ENCODE peak calls at places on chromosomes 1 and 21, in eight cellular contexts. E is EL, Q is heart left ventricle, P is iPS-NIHi11, O is cardiac muscle cell, J is AG08396, M is MV-4-11, K is progenitor cell of endocrine pancreas. V is an unnamed sample.

GRCh38 chr1:61293197-61293596 is 210.8 kb downstream of the NFIA start:
- DNase-seq in O (no peak), K (no peak), E (no peak), J (no peak), Q (no peak), P (no peak), M (no peak), V (no peak)

GRCh38 chr1:50929376-50929958 is 30.6 kb downstream of the FAF1 start:
- DNase-seq in Q (no peak), K (no peak), P (peak), E (peak), O (peak), J (peak), M (peak), V (no peak)

GRCh38 chr1:64059556-64059955 is 143.9 kb upstream of the UBE2U start:
- DNase-seq in E (no peak), Q (no peak), M (no peak), J (no peak), P (no peak), O (no peak), K (no peak), V (no peak)

GRCh38 chr21:45981641-45982255 is at the start of gene COL6A1:
- DNase-seq in P (peak), M (peak), E (peak), Q (peak), J (peak), K (peak), O (peak), V (peak)

GRCh38 chr1:180530501-180530900 is 28.1 kb upstream of the ACBD6 start:
- DNase-seq in J (peak), Q (peak), P (peak), O (peak), E (peak), K (no peak), M (no peak), V (peak)

GRCh38 chr1:50973875-50974617 is 4.0 kb downstream of the CDKN2C start:
- DNase-seq in K (no peak), O (no peak), Q (no peak), J (no peak), P (no peak), E (no peak), M (no peak), V (no peak)

GRCh38 chr1:25760122-25760719 is 39.8 kb upstream of the SELENON start:
- DNase-seq in M (no peak), E (no peak), Q (no peak), K (no peak), J (no peak), P (no peak), O (no peak), V (no peak)

GRCh38 chr1:78640462-78640861 is 9.2 kb upstream of the IFI44 start:
- DNase-seq in K (no peak), O (no peak), P (no peak), E (no peak), Q (no peak), J (no peak), M (peak), V (no peak)

GRCh38 chr1:149903836-149904491 is 4.6 kb downstream of the BOLA1 start:
- DNase-seq in Q (no peak), E (no peak), M (no peak), O (no peak), J (no peak), K (no peak), P (peak), V (no peak)

GRCh38 chr1:88217386-88217785 is 466.7 kb upstream of the PKN2 start:
- DNase-seq in E (no peak), J (no peak), Q (no peak), P (no peak), O (no peak), M (no peak), K (no peak), V (no peak)

GRCh38 chr1:11749996-11750395 is 12.0 kb upstream of the C1orf167 start:
- DNase-seq in Q (no peak), J (no peak), P (no peak), O (no peak), E (no peak), K (no peak), M (no peak), V (no peak)

GRCh38 chr21:29697555-29698193 is 242.1 kb downstream of the GRIK1 start:
- DNase-seq in E (no peak), O (no peak), J (no peak), M (peak), Q (no peak), K (no peak), P (no peak), V (no peak)

GRCh38 chr1:27161594-27161993 is 6.7 kb upstream of the SLC9A1 start:
- DNase-seq in J (peak), M (peak), K (no peak), P (no peak), E (no peak), Q (no peak), O (no peak), V (no peak)

GRCh38 chr1:93692983-93693591 is 11.4 kb upstream of the BCAR3 start:
- DNase-seq in K (no peak), Q (no peak), P (no peak), E (peak), J (peak), M (peak), O (peak), V (no peak)

GRCh38 chr1:37001697-37002096 is 32.6 kb downstream of the GRIK3 start:
- DNase-seq in E (no peak), K (no peak), J (no peak), O (no peak), Q (no peak), P (no peak), M (no peak), V (no peak)

V was measured in mucosa of gallbladder.